ENCODE peak calls at places on chromosomes 4 and X, in seven cellular contexts. One of them, this sample, is unnamed.

GRCh38 chr4:26218677-26219181 is 102.1 kb upstream of the RBPJ start:
- DNase-seq in K562: no peak
- DNase-seq in HepG2: no peak
- DNase-seq in H1: no peak
- DNase-seq in HCT116: no peak
- DNase-seq in GM12878: peak; percentile 5
- DNase-seq in SK-N-SH: peak; percentile 56
- DNase-seq in this sample: no peak

GRCh38 chr4:39043058-39043696 is 11.0 kb upstream of the TMEM156 start:
- DNase-seq in GM12878: no peak
- DNase-seq in H1: no peak
- DNase-seq in HepG2: peak; percentile 94
- DNase-seq in SK-N-SH: no peak
- DNase-seq in K562: no peak
- DNase-seq in HCT116: no peak
- DNase-seq in this sample: no peak

GRCh38 chrX:39984191-39984956 is 113.4 kb downstream of the BCOR start:
- DNase-seq in H1: no peak
- DNase-seq in K562: peak; percentile 20
- DNase-seq in HCT116: no peak
- DNase-seq in GM12878: peak; percentile 8
- DNase-seq in SK-N-SH: no peak
- DNase-seq in HepG2: no peak
- DNase-seq in this sample: no peak

GRCh38 chr4:184437565-184437964 is 36.8 kb downstream of the IRF2 start:
- DNase-seq in SK-N-SH: no peak
- DNase-seq in GM12878: no peak
- DNase-seq in HCT116: no peak
- DNase-seq in K562: no peak
- DNase-seq in HepG2: no peak
- DNase-seq in H1: no peak
- DNase-seq in this sample: no peak

GRCh38 chr4:151811403-151811802 is 50.6 kb upstream of the GATB start:
- DNase-seq in K562: no peak
- DNase-seq in HepG2: no peak
- DNase-seq in SK-N-SH: no peak
- DNase-seq in HCT116: no peak
- DNase-seq in H1: no peak
- DNase-seq in GM12878: no peak
- DNase-seq in this sample: no peak

GRCh38 chr4:46886711-46887110 is 22.3 kb downstream of the COX7B2 start:
- DNase-seq in GM12878: no peak
- DNase-seq in H1: no peak
- DNase-seq in HCT116: no peak
- DNase-seq in SK-N-SH: no peak
- DNase-seq in K562: no peak
- DNase-seq in HepG2: peak; percentile 1
- DNase-seq in this sample: no peak

GRCh38 chrX:64394874-64395567 is at the start of gene MTMR8:
- DNase-seq in HCT116: peak; percentile 41
- DNase-seq in HepG2: no peak
- DNase-seq in K562: peak; percentile 79
- DNase-seq in GM12878: peak; percentile 23
- DNase-seq in H1: peak; percentile 81
- DNase-seq in SK-N-SH: peak; percentile 75
- DNase-seq in this sample: no peak

GRCh38 chrX:134544614-134545255 is 84.8 kb downstream of the HPRT1 start:
- DNase-seq in GM12878: no peak
- DNase-seq in SK-N-SH: peak; percentile 49
- DNase-seq in H1: peak; percentile 54
- DNase-seq in HepG2: no peak
- DNase-seq in HCT116: no peak
- DNase-seq in K562: no peak
- DNase-seq in this sample: no peak

GRCh38 chrX:53284684-53285447 is 3.5 kb upstream of the IQSEC2 start:
- DNase-seq in HepG2: peak; percentile 16
- DNase-seq in GM12878: peak; percentile 8
- DNase-seq in HCT116: no peak
- DNase-seq in H1: peak; percentile 77
- DNase-seq in K562: peak; percentile 74
- DNase-seq in SK-N-SH: peak; percentile 83
- DNase-seq in this sample: no peak

GRCh38 chr4:98242538-98242937 is 18.6 kb upstream of the RAP1GDS1 start:
- DNase-seq in HepG2: no peak
- DNase-seq in SK-N-SH: no peak
- DNase-seq in K562: no peak
- DNase-seq in GM12878: no peak
- DNase-seq in H1: no peak
- DNase-seq in HCT116: no peak
- DNase-seq in this sample: no peak

GRCh38 chrX:49921109-49921508 is 1.3 kb upstream of the CLCN5 start:
- DNase-seq in HCT116: no peak
- DNase-seq in SK-N-SH: no peak
- DNase-seq in H1: no peak
- DNase-seq in HepG2: no peak
- DNase-seq in GM12878: no peak
- DNase-seq in K562: peak; percentile 13
- DNase-seq in this sample: no peak

DNA sequence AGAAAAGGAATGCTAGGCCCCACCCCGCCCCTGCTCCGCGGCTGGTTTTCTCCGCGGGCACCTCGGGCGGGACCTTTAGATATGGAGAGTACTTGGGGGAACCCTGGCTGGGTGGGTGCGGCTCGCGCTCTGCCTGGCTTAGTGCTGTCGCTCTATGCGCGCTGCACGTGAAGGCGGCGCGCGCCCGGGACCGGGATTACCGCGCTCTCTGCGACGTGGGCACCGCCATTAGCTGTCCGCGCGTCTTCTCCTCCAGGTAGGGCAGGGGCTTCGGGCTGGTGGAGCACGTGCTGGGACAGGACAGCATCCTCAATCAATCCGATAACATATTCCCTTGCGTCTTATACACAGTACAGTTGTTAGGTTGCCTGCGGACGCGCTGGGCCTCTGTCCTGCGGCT is 56.0 kb downstream of the MAGEB10 start:
- DNase-seq in GM12878: no peak
- DNase-seq in SK-N-SH: no peak
- DNase-seq in H1: peak; percentile 47
- DNase-seq in HCT116: no peak
- DNase-seq in HepG2: no peak
- DNase-seq in K562: no peak
- DNase-seq in this sample: no peak
- TF ChIP-seq POLR2AphosphoS5 in GM12878: no peak
- TF ChIP-seq POLR2AphosphoS5 in SK-N-SH: no peak
- TF ChIP-seq POLR2AphosphoS5 in H1: no peak
- TF ChIP-seq POLR2AphosphoS5 in HCT116: no peak
- TF ChIP-seq POLR2AphosphoS5 in HepG2: no peak
- TF ChIP-seq POLR2AphosphoS5 in K562: no peak
- TF ChIP-seq POLR2AphosphoS5 in this sample: no peak

GRCh38 chrX:100090931-100091330 is 319.1 kb downstream of the PCDH19 start:
- DNase-seq in K562: no peak
- DNase-seq in SK-N-SH: no peak
- DNase-seq in H1: no peak
- DNase-seq in HepG2: no peak
- DNase-seq in GM12878: no peak
- DNase-seq in HCT116: no peak
- DNase-seq in this sample: no peak
- TF ChIP-seq SIN3A in K562: no peak
- TF ChIP-seq SIN3A in SK-N-SH: no peak
- TF ChIP-seq SIN3A in H1: no peak
- TF ChIP-seq SIN3A in HepG2: no peak
- TF ChIP-seq SIN3A in GM12878: no peak
- TF ChIP-seq SIN3A in HCT116: no peak
- TF ChIP-seq SIN3A in this sample: no peak

GRCh38 chr4:68175562-68176155 is 46.0 kb upstream of the TMPRSS11F start:
- DNase-seq in HepG2: peak; percentile 44
- DNase-seq in K562: peak; percentile 47
- DNase-seq in GM12878: peak; percentile 20
- DNase-seq in SK-N-SH: peak; percentile 49
- DNase-seq in H1: no peak
- DNase-seq in HCT116: peak; percentile 54
- DNase-seq in this sample: peak; percentile 25

GRCh38 chr4:68176904-68177303 is 47.2 kb upstream of the TMPRSS11F start:
- DNase-seq in H1: no peak
- DNase-seq in HCT116: no peak
- DNase-seq in GM12878: no peak
- DNase-seq in HepG2: no peak
- DNase-seq in SK-N-SH: no peak
- DNase-seq in K562: no peak
- DNase-seq in this sample: no peak

GRCh38 chr4:68180858-68181531 is 51.3 kb upstream of the TMPRSS11F start:
- DNase-seq in SK-N-SH: no peak
- DNase-seq in GM12878: no peak
- DNase-seq in HCT116: no peak
- DNase-seq in K562: no peak
- DNase-seq in H1: no peak
- DNase-seq in HepG2: no peak
- DNase-seq in this sample: no peak

GRCh38 chr4:68182382-68182820 is 52.7 kb upstream of the TMPRSS11F start:
- DNase-seq in SK-N-SH: no peak
- DNase-seq in HepG2: no peak
- DNase-seq in HCT116: no peak
- DNase-seq in H1: peak; percentile 44
- DNase-seq in GM12878: no peak
- DNase-seq in K562: no peak
- DNase-seq in this sample: no peak

DNA sequence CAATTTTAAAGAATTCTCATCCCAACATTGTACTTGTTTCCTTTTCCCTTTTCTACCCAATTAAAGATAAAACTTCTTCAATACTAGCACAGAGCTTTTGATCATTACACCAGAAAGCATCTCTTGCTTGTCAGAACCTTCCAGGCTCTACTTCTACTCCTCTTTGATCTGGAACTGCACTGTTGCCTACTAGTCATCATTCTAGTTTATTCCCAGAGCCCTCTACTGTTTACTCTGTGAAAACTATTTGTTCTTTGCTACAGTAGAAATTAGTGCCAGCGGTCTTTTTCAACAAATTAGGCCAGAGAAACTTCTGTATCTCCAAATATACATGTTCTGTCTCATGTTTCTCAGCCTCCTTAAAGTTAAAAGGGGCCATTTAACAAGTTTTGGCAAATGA is 46.8 kb upstream of the TMPRSS11F start:
- DNase-seq in SK-N-SH: no peak
- DNase-seq in H1: no peak
- DNase-seq in K562: no peak
- DNase-seq in HCT116: no peak
- DNase-seq in GM12878: no peak
- DNase-seq in HepG2: no peak
- DNase-seq in this sample: no peak
- TF ChIP-seq CTCF in SK-N-SH: no peak
- TF ChIP-seq CTCF in H1: no peak
- TF ChIP-seq CTCF in K562: no peak
- TF ChIP-seq CTCF in HCT116: no peak
- TF ChIP-seq CTCF in GM12878: no peak
- TF ChIP-seq CTCF in HepG2: no peak
- TF ChIP-seq CTCF in this sample: no peak

GRCh38 chrX:129797251-129797906 is 17.6 kb downstream of the SASH3 start:
- DNase-seq in SK-N-SH: no peak
- DNase-seq in HCT116: no peak
- DNase-seq in K562: no peak
- DNase-seq in HepG2: no peak
- DNase-seq in H1: no peak
- DNase-seq in GM12878: no peak
- DNase-seq in this sample: no peak
- TF ChIP-seq POLR2AphosphoS5 in SK-N-SH: no peak
- TF ChIP-seq POLR2AphosphoS5 in HCT116: no peak
- TF ChIP-seq POLR2AphosphoS5 in K562: no peak
- TF ChIP-seq POLR2AphosphoS5 in HepG2: no peak
- TF ChIP-seq POLR2AphosphoS5 in H1: no peak
- TF ChIP-seq POLR2AphosphoS5 in GM12878: peak; percentile 73
- TF ChIP-seq POLR2AphosphoS5 in this sample: no peak